ENCODE peak calls at places on chromosomes 12 and 14, in six cellular contexts. One of them, this sample, is unnamed.

GRCh38 chr12:78034025-78034424 is 203.3 kb downstream of the NAV3 start:
- DNase-seq in activated CD4-positive, alpha-beta T cell treated with anti-CD3 and anti-CD28 coated beads, Interleukin-2, amount 50 U/mL, for 24 hours: no peak
- DNase-seq in astrocyte of the spinal cord: no peak
- DNase-seq in fibroblast of pulmonary artery: peak; percentile 88
- DNase-seq in HCT116: no peak
- DNase-seq in anterior cingulate cortex: no peak
- DNase-seq in this sample: peak; percentile 28

GRCh38 chr14:93861846-93862641 is 65.1 kb upstream of the FAM181A start:
- DNase-seq in fibroblast of pulmonary artery: no peak
- DNase-seq in anterior cingulate cortex: no peak
- DNase-seq in astrocyte of the spinal cord: no peak
- DNase-seq in activated CD4-positive, alpha-beta T cell treated with anti-CD3 and anti-CD28 coated beads, Interleukin-2, amount 50 U/mL, for 24 hours: no peak
- DNase-seq in HCT116: no peak
- DNase-seq in this sample: no peak

GRCh38 chr12:47102845-47103666 is 23.3 kb upstream of the AMIGO2 start:
- DNase-seq in anterior cingulate cortex: no peak
- DNase-seq in fibroblast of pulmonary artery: peak; percentile 66
- DNase-seq in HCT116: no peak
- DNase-seq in astrocyte of the spinal cord: peak; percentile 32
- DNase-seq in activated CD4-positive, alpha-beta T cell treated with anti-CD3 and anti-CD28 coated beads, Interleukin-2, amount 50 U/mL, for 24 hours: no peak
- DNase-seq in this sample: peak; percentile 88

GRCh38 chr14:72154645-72155378 is 222.6 kb downstream of the RGS6 start:
- DNase-seq in HCT116: no peak
- DNase-seq in anterior cingulate cortex: no peak
- DNase-seq in activated CD4-positive, alpha-beta T cell treated with anti-CD3 and anti-CD28 coated beads, Interleukin-2, amount 50 U/mL, for 24 hours: no peak
- DNase-seq in fibroblast of pulmonary artery: no peak
- DNase-seq in astrocyte of the spinal cord: no peak
- DNase-seq in this sample: no peak

GRCh38 chr14:24381363-24382102 is 13.5 kb downstream of the NFATC4 start:
- DNase-seq in HCT116: no peak
- DNase-seq in activated CD4-positive, alpha-beta T cell treated with anti-CD3 and anti-CD28 coated beads, Interleukin-2, amount 50 U/mL, for 24 hours: no peak
- DNase-seq in fibroblast of pulmonary artery: no peak
- DNase-seq in astrocyte of the spinal cord: no peak
- DNase-seq in anterior cingulate cortex: no peak
- DNase-seq in this sample: no peak

GRCh38 chr14:25150401-25150800 is 100.5 kb upstream of the STXBP6 start:
- DNase-seq in HCT116: no peak
- DNase-seq in fibroblast of pulmonary artery: no peak
- DNase-seq in activated CD4-positive, alpha-beta T cell treated with anti-CD3 and anti-CD28 coated beads, Interleukin-2, amount 50 U/mL, for 24 hours: no peak
- DNase-seq in astrocyte of the spinal cord: peak; percentile 5
- DNase-seq in anterior cingulate cortex: no peak
- DNase-seq in this sample: no peak

GRCh38 chr14:91714805-91715204 is 17.1 kb downstream of the CATSPERB start:
- DNase-seq in astrocyte of the spinal cord: no peak
- DNase-seq in anterior cingulate cortex: no peak
- DNase-seq in activated CD4-positive, alpha-beta T cell treated with anti-CD3 and anti-CD28 coated beads, Interleukin-2, amount 50 U/mL, for 24 hours: no peak
- DNase-seq in fibroblast of pulmonary artery: no peak
- DNase-seq in HCT116: no peak
- DNase-seq in this sample: no peak

GRCh38 chr12:75020068-75020557 is 189.5 kb downstream of the KCNC2 start:
- DNase-seq in activated CD4-positive, alpha-beta T cell treated with anti-CD3 and anti-CD28 coated beads, Interleukin-2, amount 50 U/mL, for 24 hours: no peak
- DNase-seq in astrocyte of the spinal cord: no peak
- DNase-seq in fibroblast of pulmonary artery: no peak
- DNase-seq in HCT116: peak; percentile 10
- DNase-seq in anterior cingulate cortex: no peak
- DNase-seq in this sample: peak; percentile 8

GRCh38 chr12:82527165-82527780 is 159.4 kb upstream of the TMTC2 start:
- DNase-seq in anterior cingulate cortex: no peak
- DNase-seq in fibroblast of pulmonary artery: peak; percentile 77
- DNase-seq in HCT116: peak; percentile 47
- DNase-seq in activated CD4-positive, alpha-beta T cell treated with anti-CD3 and anti-CD28 coated beads, Interleukin-2, amount 50 U/mL, for 24 hours: no peak
- DNase-seq in astrocyte of the spinal cord: peak; percentile 69
- DNase-seq in this sample: peak; percentile 51

GRCh38 chr12:11559941-11560340 is 89.5 kb upstream of the ETV6 start:
- DNase-seq in activated CD4-positive, alpha-beta T cell treated with anti-CD3 and anti-CD28 coated beads, Interleukin-2, amount 50 U/mL, for 24 hours: no peak
- DNase-seq in anterior cingulate cortex: no peak
- DNase-seq in astrocyte of the spinal cord: no peak
- DNase-seq in fibroblast of pulmonary artery: no peak
- DNase-seq in HCT116: no peak
- DNase-seq in this sample: no peak

GRCh38 chr14:76050797-76051392 is 65.3 kb downstream of the IFT43 start:
- DNase-seq in activated CD4-positive, alpha-beta T cell treated with anti-CD3 and anti-CD28 coated beads, Interleukin-2, amount 50 U/mL, for 24 hours: no peak
- DNase-seq in astrocyte of the spinal cord: peak; percentile 67
- DNase-seq in HCT116: peak; percentile 21
- DNase-seq in fibroblast of pulmonary artery: peak; percentile 77
- DNase-seq in anterior cingulate cortex: no peak
- DNase-seq in this sample: peak; percentile 62

This sample was measured in mesenchymal stem cell.